ENCODE peak calls at places on chromosomes 7 and 10, in seven cellular contexts. M is NB4, Z is upper lobe of left lung, U is psoas muscle, K is foreskin keratinocyte, B is PC-9, N is upper lobe of right lung. L is an unnamed sample.

GRCh38 chr10:13349776-13350274 is 1.7 kb upstream of the SEPHS1 start:
- DNase-seq in M (peak; percentile 62), Z (peak; percentile 67), U (peak; percentile 53), K (no peak), B (peak; percentile 36), N (peak; percentile 77), L (peak; percentile 51)

GRCh38 chr10:113348694-113349093 is 204.2 kb upstream of the HABP2 start:
- DNase-seq in M (no peak), Z (no peak), U (no peak), K (no peak), B (no peak), N (no peak), L (no peak)

GRCh38 chr7:79949778-79950177 is 184.9 kb upstream of the GNAI1 start:
- DNase-seq in M (no peak), Z (no peak), U (no peak), K (no peak), B (no peak), N (no peak), L (no peak)

GRCh38 chr7:100720645-100721504 is 607 bp downstream of the EPO start:
- DNase-seq in M (no peak), Z (peak; percentile 77), U (no peak), K (no peak), B (no peak), N (no peak), L (no peak)

GRCh38 chr10:17166699-17167098 is 34.8 kb downstream of the TRDMT1 start:
- DNase-seq in M (no peak), Z (no peak), U (no peak), K (no peak), B (no peak), N (no peak), L (no peak)

GRCh38 chr7:107564553-107565298 is 955 bp downstream of the DUS4L start:
- DNase-seq in M (no peak), Z (no peak), U (no peak), K (peak; percentile 88), B (peak; percentile 81), N (no peak), L (no peak)

GRCh38 chr10:132434405-132435005 is 37.5 kb downstream of the PWWP2B start:
- DNase-seq in M (peak; percentile 87), Z (peak; percentile 86), U (peak; percentile 66), K (no peak), B (no peak), N (peak; percentile 86), L (no peak)

GRCh38 chr10:131630772-131631258 is 270.0 kb upstream of the PPP2R2D start:
- DNase-seq in M (no peak), Z (no peak), U (no peak), K (no peak), B (no peak), N (no peak), L (no peak)

GRCh38 chr7:84042110-84042539 is 152.5 kb downstream of the SEMA3A start:
- DNase-seq in M (no peak), Z (no peak), U (no peak), K (peak; percentile 44), B (peak; percentile 76), N (no peak), L (no peak)

GRCh38 chr7:1500064-1500807 is 4.0 kb downstream of the INTS1 start:
- DNase-seq in M (no peak), Z (peak; percentile 69), U (no peak), K (no peak), B (no peak), N (no peak), L (no peak)

GRCh38 chr10:75399461-75400162 is 2.0 kb downstream of the ZNF503 start:
- DNase-seq in M (peak; percentile 87), Z (peak; percentile 93), U (peak; percentile 87), K (peak; percentile 17), B (peak; percentile 61), N (peak; percentile 92), L (peak; percentile 80)

GRCh38 chr10:102767428-102768160 is 23.8 kb downstream of the WBP1L start:
- DNase-seq in M (no peak), Z (no peak), U (no peak), K (no peak), B (no peak), N (no peak), L (no peak)

GRCh38 chr10:5561704-5562645 is 37.2 kb downstream of the CALML3 start:
- DNase-seq in M (no peak), Z (no peak), U (no peak), K (no peak), B (no peak), N (peak; percentile 47), L (no peak)

GRCh38 chr7:103447073-103447960 is 1.3 kb upstream of the SLC26A5 start:
- DNase-seq in M (peak; percentile 68), Z (no peak), U (no peak), K (no peak), B (no peak), N (no peak), L (peak; percentile 59)

GRCh38 chr7:76234931-76235441 is 33.3 kb downstream of the SRRM3 start:
- DNase-seq in M (peak; percentile 90), Z (peak; percentile 94), U (peak; percentile 64), K (peak; percentile 61), B (no peak), N (peak; percentile 86), L (peak; percentile 69)

GRCh38 chr7:41824284-41824683 is 121.4 kb upstream of the INHBA start:
- DNase-seq in M (peak; percentile 82), Z (no peak), U (no peak), K (no peak), B (no peak), N (no peak), L (no peak)

GRCh38 chr7:156667110-156667436 is 26.5 kb downstream of the RNF32 start:
- DNase-seq in M (no peak), Z (no peak), U (no peak), K (no peak), B (no peak), N (no peak), L (no peak)

GRCh38 chr7:109939207-109939606 is 1151.7 kb upstream of the LRRN3 start:
- DNase-seq in M (no peak), Z (no peak), U (no peak), K (no peak), B (no peak), N (no peak), L (no peak)

GRCh38 chr7:20532841-20533240 is 82.6 kb upstream of the ABCB5 start:
- DNase-seq in M (no peak), Z (no peak), U (no peak), K (no peak), B (no peak), N (no peak), L (no peak)

GRCh38 chr10:88755753-88756152 is 4.1 kb upstream of the LIPN start:
- DNase-seq in M (no peak), Z (no peak), U (no peak), K (no peak), B (no peak), N (no peak), L (no peak)

GRCh38 chr7:151008511-151009323 is 15.6 kb downstream of the ATG9B start:
- DNase-seq in M (peak; percentile 82), Z (peak; percentile 91), U (peak; percentile 71), K (no peak), B (peak; percentile 26), N (peak; percentile 83), L (peak; percentile 76)
- TF ChIP-seq CTCF in M (peak; percentile 81), Z (peak; percentile 82), U (peak; percentile 48), K (peak; percentile 84), B (peak; percentile 69), N (peak; percentile 74), L (peak; percentile 70)

GRCh38 chr7:40483630-40484029 is 348.8 kb downstream of the SUGCT start:
- DNase-seq in M (no peak), Z (no peak), U (no peak), K (no peak), B (no peak), N (no peak), L (no peak)
- TF ChIP-seq CTCF in M (no peak), Z (no peak), U (no peak), K (no peak), B (no peak), N (no peak), L (no peak)

GRCh38 chr10:11106621-11107374 is 89.1 kb downstream of the CELF2 start:
- DNase-seq in M (peak; percentile 10), Z (peak; percentile 25), U (no peak), K (no peak), B (no peak), N (no peak), L (no peak)

GRCh38 chr10:11105676-11106004 is 88.0 kb downstream of the CELF2 start:
- DNase-seq in M (no peak), Z (no peak), U (no peak), K (no peak), B (no peak), N (no peak), L (no peak)

GRCh38 chr10:11107953-11108352 is 90.3 kb downstream of the CELF2 start:
- DNase-seq in M (no peak), Z (no peak), U (no peak), K (no peak), B (no peak), N (no peak), L (no peak)

GRCh38 chr10:11108356-11108755 is 90.7 kb downstream of the CELF2 start:
- DNase-seq in M (no peak), Z (no peak), U (no peak), K (no peak), B (no peak), N (no peak), L (no peak)

DNA sequence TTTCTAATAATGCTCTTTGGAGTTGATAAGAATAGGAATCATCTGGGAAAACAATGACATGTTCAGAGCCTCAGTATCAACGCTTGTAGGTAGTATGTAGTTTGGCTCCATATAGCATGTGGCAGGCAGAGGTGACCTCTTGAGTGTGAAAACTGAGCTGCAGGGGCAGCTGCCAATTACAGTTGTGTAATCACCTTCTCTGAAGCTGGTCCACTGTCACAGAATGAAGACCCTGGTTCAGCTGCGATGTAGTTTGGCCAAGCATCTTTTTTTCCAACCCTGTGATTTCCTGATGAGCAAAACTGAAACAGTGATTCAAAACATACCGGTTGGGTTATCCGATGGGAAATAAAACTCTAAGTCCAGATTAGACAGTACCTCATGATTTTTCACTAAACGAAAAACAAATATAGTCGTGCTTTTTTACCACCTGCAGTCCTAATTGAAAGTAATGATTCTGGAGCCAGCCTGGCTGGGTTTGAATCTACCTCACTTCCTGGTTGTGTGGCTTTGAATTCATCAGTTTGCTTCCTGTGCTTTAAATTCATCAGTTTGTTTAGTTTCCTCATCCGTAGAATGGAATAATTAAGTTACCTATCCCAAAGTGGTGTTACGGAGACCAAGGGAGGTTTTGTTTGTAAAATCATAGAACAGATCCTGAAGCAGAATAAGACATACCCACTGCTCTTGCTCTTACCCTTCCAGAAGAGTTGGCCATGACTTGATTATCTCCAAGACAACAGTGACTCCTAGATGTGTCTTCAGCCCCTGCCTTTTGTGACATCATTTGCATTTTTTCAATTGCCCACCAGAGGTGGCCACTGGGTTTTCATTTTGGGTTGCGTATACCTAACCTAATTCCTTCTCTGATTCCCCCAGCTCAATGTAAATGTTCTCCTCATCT is 87.4 kb downstream of the CELF2 start:
- DNase-seq in M (peak; percentile 33), Z (no peak), U (no peak), K (no peak), B (no peak), N (no peak), L (no peak)
- TF ChIP-seq CTCF in M (peak; percentile 4), Z (no peak), U (no peak), K (no peak), B (no peak), N (no peak), L (no peak)

DNA sequence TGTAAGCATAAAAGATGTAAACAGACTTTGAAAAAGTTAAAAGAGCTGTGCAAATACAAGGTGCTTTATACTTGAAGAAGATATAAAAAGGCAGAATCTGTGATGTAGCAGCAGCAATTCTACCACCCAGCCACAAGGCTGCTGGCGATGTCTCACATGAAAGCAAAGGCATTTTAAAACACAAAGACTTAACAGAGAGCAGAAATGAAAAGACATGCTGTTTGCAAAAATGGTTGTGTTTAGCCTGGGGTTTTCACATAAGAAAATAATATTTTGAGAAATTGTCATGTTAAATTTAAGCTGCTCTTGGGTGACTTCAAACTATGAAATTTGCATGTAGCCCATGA is 85.5 kb upstream of the ZNF800 start:
- DNase-seq in M (no peak), Z (no peak), U (no peak), K (no peak), B (no peak), N (no peak), L (no peak)
- TF ChIP-seq CTCF in M (no peak), Z (no peak), U (no peak), K (no peak), B (no peak), N (no peak), L (no peak)

L was measured in mesothelial cell of epicardium.